ENCODE peak calls at places on chromosomes 3 and 15, in seven cellular contexts. One of them, this sample, is unnamed.

GRCh38 chr3:10470666-10471336 is 34.6 kb downstream of the ATP2B2 start:
- ATAC-seq in effector memory CD8-positive, alpha-beta T cell: no peak
- ATAC-seq in activated CD8-positive, alpha-beta memory T cell treated with anti-CD3 and anti-CD28 coated beads, Interleukin-2, amount 10 ng/mL, durations not matched to agents 7 days and 5 days: no peak
- ATAC-seq in gastroesophageal sphincter: no peak
- ATAC-seq in thoracic aorta: no peak
- ATAC-seq in body of pancreas: no peak
- ATAC-seq in left ventricle myocardium superior: no peak
- ATAC-seq in this sample: no peak

GRCh38 chr3:48232232-48232631 is 8.7 kb upstream of the ZNF589 start:
- ATAC-seq in gastroesophageal sphincter: peak; percentile 48
- ATAC-seq in body of pancreas: peak; percentile 76
- ATAC-seq in activated CD8-positive, alpha-beta memory T cell treated with anti-CD3 and anti-CD28 coated beads, Interleukin-2, amount 10 ng/mL, durations not matched to agents 7 days and 5 days: no peak
- ATAC-seq in effector memory CD8-positive, alpha-beta T cell: no peak
- ATAC-seq in left ventricle myocardium superior: peak; percentile 86
- ATAC-seq in thoracic aorta: no peak
- ATAC-seq in this sample: no peak

GRCh38 chr3:23811117-23811487 is 5.3 kb downstream of the UBE2E1 start:
- ATAC-seq in thoracic aorta: no peak
- ATAC-seq in left ventricle myocardium superior: peak; percentile 4
- ATAC-seq in effector memory CD8-positive, alpha-beta T cell: peak; percentile 21
- ATAC-seq in gastroesophageal sphincter: no peak
- ATAC-seq in activated CD8-positive, alpha-beta memory T cell treated with anti-CD3 and anti-CD28 coated beads, Interleukin-2, amount 10 ng/mL, durations not matched to agents 7 days and 5 days: peak; percentile 2
- ATAC-seq in body of pancreas: peak; percentile 19
- ATAC-seq in this sample: peak; percentile 8

GRCh38 chr3:167830007-167830406 is 94.5 kb downstream of the SERPINI1 start:
- ATAC-seq in body of pancreas: no peak
- ATAC-seq in left ventricle myocardium superior: no peak
- ATAC-seq in activated CD8-positive, alpha-beta memory T cell treated with anti-CD3 and anti-CD28 coated beads, Interleukin-2, amount 10 ng/mL, durations not matched to agents 7 days and 5 days: no peak
- ATAC-seq in thoracic aorta: no peak
- ATAC-seq in effector memory CD8-positive, alpha-beta T cell: no peak
- ATAC-seq in gastroesophageal sphincter: no peak
- ATAC-seq in this sample: no peak

GRCh38 chr15:39628821-39629220 is 47.9 kb downstream of the THBS1 start:
- ATAC-seq in gastroesophageal sphincter: no peak
- ATAC-seq in activated CD8-positive, alpha-beta memory T cell treated with anti-CD3 and anti-CD28 coated beads, Interleukin-2, amount 10 ng/mL, durations not matched to agents 7 days and 5 days: no peak
- ATAC-seq in thoracic aorta: no peak
- ATAC-seq in effector memory CD8-positive, alpha-beta T cell: no peak
- ATAC-seq in left ventricle myocardium superior: peak; percentile 13
- ATAC-seq in body of pancreas: no peak
- ATAC-seq in this sample: no peak

GRCh38 chr3:103787164-103787871 is 1352.5 kb downstream of the ZPLD1 start:
- ATAC-seq in thoracic aorta: no peak
- ATAC-seq in body of pancreas: peak; percentile 18
- ATAC-seq in activated CD8-positive, alpha-beta memory T cell treated with anti-CD3 and anti-CD28 coated beads, Interleukin-2, amount 10 ng/mL, durations not matched to agents 7 days and 5 days: no peak
- ATAC-seq in effector memory CD8-positive, alpha-beta T cell: no peak
- ATAC-seq in gastroesophageal sphincter: no peak
- ATAC-seq in left ventricle myocardium superior: peak; percentile 49
- ATAC-seq in this sample: no peak

GRCh38 chr3:55782806-55783205 is 295.7 kb upstream of the WNT5A start:
- ATAC-seq in effector memory CD8-positive, alpha-beta T cell: no peak
- ATAC-seq in body of pancreas: no peak
- ATAC-seq in gastroesophageal sphincter: no peak
- ATAC-seq in thoracic aorta: no peak
- ATAC-seq in activated CD8-positive, alpha-beta memory T cell treated with anti-CD3 and anti-CD28 coated beads, Interleukin-2, amount 10 ng/mL, durations not matched to agents 7 days and 5 days: no peak
- ATAC-seq in left ventricle myocardium superior: no peak
- ATAC-seq in this sample: no peak

GRCh38 chr3:109275702-109276293 is 40.5 kb downstream of the DPPA2 start:
- ATAC-seq in activated CD8-positive, alpha-beta memory T cell treated with anti-CD3 and anti-CD28 coated beads, Interleukin-2, amount 10 ng/mL, durations not matched to agents 7 days and 5 days: no peak
- ATAC-seq in effector memory CD8-positive, alpha-beta T cell: no peak
- ATAC-seq in left ventricle myocardium superior: no peak
- ATAC-seq in gastroesophageal sphincter: no peak
- ATAC-seq in body of pancreas: no peak
- ATAC-seq in thoracic aorta: no peak
- ATAC-seq in this sample: no peak

GRCh38 chr3:123297627-123297899 is 95.8 kb downstream of the SEC22A start:
- ATAC-seq in effector memory CD8-positive, alpha-beta T cell: no peak
- ATAC-seq in left ventricle myocardium superior: no peak
- ATAC-seq in body of pancreas: no peak
- ATAC-seq in thoracic aorta: no peak
- ATAC-seq in gastroesophageal sphincter: no peak
- ATAC-seq in activated CD8-positive, alpha-beta memory T cell treated with anti-CD3 and anti-CD28 coated beads, Interleukin-2, amount 10 ng/mL, durations not matched to agents 7 days and 5 days: no peak
- ATAC-seq in this sample: no peak

GRCh38 chr3:37223084-37223975 is 48.9 kb upstream of the LRRFIP2 start:
- ATAC-seq in gastroesophageal sphincter: no peak
- ATAC-seq in left ventricle myocardium superior: no peak
- ATAC-seq in thoracic aorta: no peak
- ATAC-seq in effector memory CD8-positive, alpha-beta T cell: no peak
- ATAC-seq in activated CD8-positive, alpha-beta memory T cell treated with anti-CD3 and anti-CD28 coated beads, Interleukin-2, amount 10 ng/mL, durations not matched to agents 7 days and 5 days: peak; percentile 33
- ATAC-seq in body of pancreas: no peak
- ATAC-seq in this sample: no peak

GRCh38 chr3:194220776-194221735 is 85.1 kb downstream of the HES1 start:
- ATAC-seq in left ventricle myocardium superior: no peak
- ATAC-seq in effector memory CD8-positive, alpha-beta T cell: no peak
- ATAC-seq in thoracic aorta: no peak
- ATAC-seq in activated CD8-positive, alpha-beta memory T cell treated with anti-CD3 and anti-CD28 coated beads, Interleukin-2, amount 10 ng/mL, durations not matched to agents 7 days and 5 days: no peak
- ATAC-seq in body of pancreas: no peak
- ATAC-seq in gastroesophageal sphincter: no peak
- ATAC-seq in this sample: no peak

This sample was measured in activated CD4-positive, CD25-positive, alpha-beta regulatory T cell treated with anti-CD3 and anti-CD28 coated beads, Interleukin-2, amount 50 U/mL, for 24 hours.